ENCODE peak calls at places on chromosomes 11 and 22, in seven cellular contexts. H is IMR-90, V is GM12891, I is gastrocnemius medialis, F is HCT116, X is GM12892, O is NB4. E is an unnamed sample.

GRCh38 chr11:7571640-7572000 is 57.8 kb downstream of the PPFIBP2 start:
- DNase-seq in H (peak), V (no peak), I (no peak), F (peak), X (no peak), O (peak), E (peak)

GRCh38 chr11:43567396-43567975 is 113.1 kb upstream of the HSD17B12 start:
- DNase-seq in H (peak), V (no peak), I (no peak), F (peak), X (no peak), O (peak), E (peak)

GRCh38 chr22:22892096-22893052 is 4.8 kb downstream of the IGLL5 start:
- DNase-seq in H (no peak), V (no peak), I (no peak), F (no peak), X (no peak), O (no peak), E (no peak)

GRCh38 chr11:134754196-134754822 is 342.3 kb upstream of the B3GAT1 start:
- DNase-seq in H (no peak), V (no peak), I (no peak), F (no peak), X (no peak), O (no peak), E (no peak)

GRCh38 chr22:45218974-45219373 is 21.7 kb downstream of the KIAA0930 start:
- DNase-seq in H (peak), V (peak), I (no peak), F (no peak), X (no peak), O (peak), E (no peak)

GRCh38 chr11:114061053-114062049 is 1.8 kb downstream of the ZBTB16 start:
- DNase-seq in H (no peak), V (no peak), I (peak), F (no peak), X (no peak), O (peak), E (no peak)

GRCh38 chr11:106228996-106229395 is 151.5 kb downstream of the AASDHPPT start:
- DNase-seq in H (no peak), V (no peak), I (no peak), F (no peak), X (no peak), O (no peak), E (no peak)

GRCh38 chr11:9138612-9139579 is 47.5 kb upstream of the SCUBE2 start:
- DNase-seq in H (peak), V (no peak), I (no peak), F (peak), X (no peak), O (no peak), E (peak)

GRCh38 chr11:102446606-102447005 is 6.0 kb downstream of the TMEM123 start:
- DNase-seq in H (peak), V (no peak), I (no peak), F (no peak), X (no peak), O (no peak), E (peak)

GRCh38 chr22:32940736-32941135 is 117.4 kb downstream of the SYN3 start:
- DNase-seq in H (no peak), V (no peak), I (no peak), F (no peak), X (no peak), O (no peak), E (no peak)

GRCh38 chr11:60830478-60831142 is 11.3 kb upstream of the CCDC86 start:
- DNase-seq in H (no peak), V (no peak), I (no peak), F (no peak), X (no peak), O (no peak), E (no peak)

GRCh38 chr11:121614661-121615240 is 162.0 kb upstream of the SORL1-AS1 start:
- DNase-seq in H (no peak), V (no peak), I (no peak), F (no peak), X (no peak), O (no peak), E (no peak)

GRCh38 chr11:209275-210121 is 2.0 kb downstream of the RIC8A start:
- DNase-seq in H (no peak), V (no peak), I (no peak), F (no peak), X (no peak), O (peak), E (no peak)

GRCh38 chr22:17981497-17981896 is 42.9 kb downstream of the MICAL3 start:
- DNase-seq in H (no peak), V (no peak), I (no peak), F (no peak), X (no peak), O (no peak), E (no peak)

GRCh38 chr22:32204856-32205722 is at the start of gene RFPL2:
- DNase-seq in H (peak), V (no peak), I (no peak), F (peak), X (no peak), O (peak), E (no peak)

GRCh38 chr22:27641049-27641790 is 160.3 kb downstream of the MN1 start:
- DNase-seq in H (peak), V (no peak), I (peak), F (no peak), X (no peak), O (no peak), E (no peak)

GRCh38 chr11:125163431-125164011 is 1.0 kb upstream of the PKNOX2 start:
- DNase-seq in H (no peak), V (no peak), I (no peak), F (no peak), X (no peak), O (no peak), E (no peak)

GRCh38 chr11:94876222-94876621 is 97.1 kb downstream of the CWC15 start:
- DNase-seq in H (no peak), V (no peak), I (no peak), F (no peak), X (no peak), O (peak), E (no peak)

GRCh38 chr22:32579533-32580220 is 105.1 kb downstream of the FBXO7 start:
- DNase-seq in H (peak), V (no peak), I (no peak), F (no peak), X (no peak), O (no peak), E (no peak)

GRCh38 chr11:82080160-82080559 is 653.5 kb downstream of the FAM181B start:
- DNase-seq in H (peak), V (no peak), I (no peak), F (no peak), X (no peak), O (no peak), E (no peak)

GRCh38 chr22:38946771-38947170 is 10.6 kb upstream of the APOBEC3A start:
- DNase-seq in H (no peak), V (no peak), I (no peak), F (no peak), X (no peak), O (no peak), E (no peak)

GRCh38 chr11:82906931-82907330 is 5.4 kb downstream of the DDIAS start:
- DNase-seq in H (no peak), V (no peak), I (no peak), F (no peak), X (no peak), O (no peak), E (no peak)

GRCh38 chr11:117328414-117329010 is 858 bp downstream of the CEP164 start:
- DNase-seq in H (peak), V (no peak), I (no peak), F (no peak), X (no peak), O (peak), E (no peak)

GRCh38 chr11:78802058-78802633 is 227.5 kb upstream of the NARS2 start:
- DNase-seq in H (no peak), V (no peak), I (no peak), F (no peak), X (no peak), O (no peak), E (no peak)

GRCh38 chr11:133835258-133836075 is 9.8 kb downstream of the SPATA19 start:
- DNase-seq in H (peak), V (peak), I (no peak), F (peak), X (no peak), O (peak), E (peak)

GRCh38 chr11:32829680-32830412 is at the start of gene PRRG4:
- DNase-seq in H (peak), V (peak), I (peak), F (no peak), X (peak), O (peak), E (peak)
- TF ChIP-seq POLR2A in H (no peak), V (no peak), I (no peak), F (no peak), X (peak), O (peak), E (peak)

DNA sequence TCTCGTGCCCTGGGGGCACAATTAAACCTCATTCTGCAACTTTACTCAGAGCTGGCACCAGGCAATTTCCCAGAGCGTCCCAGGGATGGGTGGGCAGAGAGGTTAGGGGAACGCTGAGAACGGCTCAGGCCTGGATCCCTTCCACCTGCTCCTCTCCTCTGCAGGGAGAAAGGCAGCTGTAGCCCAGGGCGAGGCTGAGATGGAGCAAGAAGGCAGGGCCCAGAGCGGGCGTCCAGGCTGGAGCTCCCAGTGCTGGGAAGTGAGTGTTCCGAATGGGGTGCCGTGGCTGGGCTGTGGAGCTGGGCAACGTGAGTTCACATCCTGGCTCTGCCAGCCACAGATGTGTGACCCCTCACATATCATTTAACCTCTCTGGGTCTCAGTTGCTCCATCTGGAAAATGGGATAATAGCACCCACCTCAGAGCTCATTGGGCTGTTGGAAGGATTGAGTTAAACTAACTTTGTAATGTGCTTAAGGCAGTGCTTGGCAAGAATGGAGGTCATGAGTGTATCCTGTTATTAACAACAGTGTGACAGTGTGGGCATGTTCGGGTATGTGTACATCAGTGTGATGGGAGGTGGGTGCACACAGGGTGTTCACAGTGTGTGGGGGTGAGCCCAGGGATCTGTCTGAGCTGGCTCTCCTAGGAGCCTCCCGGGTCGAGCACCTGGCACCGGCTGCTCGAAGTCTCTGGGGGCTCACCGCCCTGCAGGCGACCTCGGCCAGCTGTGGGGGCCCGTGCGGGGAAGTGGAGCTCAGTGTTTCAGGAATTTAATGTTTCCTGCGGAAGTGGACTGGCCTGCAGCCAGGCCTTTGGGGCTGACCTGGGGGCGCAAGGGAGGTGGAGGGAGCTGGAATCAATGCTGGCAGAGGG is 15.6 kb downstream of the OTUB1 start:
- DNase-seq in H (no peak), V (no peak), I (no peak), F (no peak), X (no peak), O (no peak), E (no peak)
- TF ChIP-seq POLR2A in H (no peak), V (no peak), I (no peak), F (no peak), X (no peak), O (no peak), E (no peak)

GRCh38 chr11:57650739-57651090 is 1.0 kb upstream of the YPEL4 start:
- DNase-seq in H (no peak), V (no peak), I (no peak), F (no peak), X (no peak), O (no peak), E (no peak)

GRCh38 chr11:57647960-57648776 is 1.5 kb downstream of the YPEL4 start:
- DNase-seq in H (no peak), V (no peak), I (no peak), F (no peak), X (no peak), O (peak), E (no peak)

GRCh38 chr11:57648791-57649735 is 649 bp downstream of the YPEL4 start:
- DNase-seq in H (no peak), V (no peak), I (no peak), F (no peak), X (no peak), O (no peak), E (no peak)

GRCh38 chr11:57651408-57651807 is 1.7 kb upstream of the YPEL4 start:
- DNase-seq in H (no peak), V (no peak), I (no peak), F (no peak), X (no peak), O (no peak), E (no peak)

GRCh38 chr11:57649826-57650738 is at the start of gene YPEL4:
- DNase-seq in H (peak), V (no peak), I (no peak), F (no peak), X (no peak), O (peak), E (peak)
- TF ChIP-seq POLR2A in H (no peak), V (no peak), I (no peak), F (no peak), X (no peak), O (no peak), E (peak)

GRCh38 chr11:5684627-5685362 is at the start of gene TRIM5:
- DNase-seq in H (peak), V (peak), I (peak), F (peak), X (peak), O (peak), E (peak)
- TF ChIP-seq POLR2A in H (peak), V (peak), I (peak), F (no peak), X (no peak), O (peak), E (peak)

DNA sequence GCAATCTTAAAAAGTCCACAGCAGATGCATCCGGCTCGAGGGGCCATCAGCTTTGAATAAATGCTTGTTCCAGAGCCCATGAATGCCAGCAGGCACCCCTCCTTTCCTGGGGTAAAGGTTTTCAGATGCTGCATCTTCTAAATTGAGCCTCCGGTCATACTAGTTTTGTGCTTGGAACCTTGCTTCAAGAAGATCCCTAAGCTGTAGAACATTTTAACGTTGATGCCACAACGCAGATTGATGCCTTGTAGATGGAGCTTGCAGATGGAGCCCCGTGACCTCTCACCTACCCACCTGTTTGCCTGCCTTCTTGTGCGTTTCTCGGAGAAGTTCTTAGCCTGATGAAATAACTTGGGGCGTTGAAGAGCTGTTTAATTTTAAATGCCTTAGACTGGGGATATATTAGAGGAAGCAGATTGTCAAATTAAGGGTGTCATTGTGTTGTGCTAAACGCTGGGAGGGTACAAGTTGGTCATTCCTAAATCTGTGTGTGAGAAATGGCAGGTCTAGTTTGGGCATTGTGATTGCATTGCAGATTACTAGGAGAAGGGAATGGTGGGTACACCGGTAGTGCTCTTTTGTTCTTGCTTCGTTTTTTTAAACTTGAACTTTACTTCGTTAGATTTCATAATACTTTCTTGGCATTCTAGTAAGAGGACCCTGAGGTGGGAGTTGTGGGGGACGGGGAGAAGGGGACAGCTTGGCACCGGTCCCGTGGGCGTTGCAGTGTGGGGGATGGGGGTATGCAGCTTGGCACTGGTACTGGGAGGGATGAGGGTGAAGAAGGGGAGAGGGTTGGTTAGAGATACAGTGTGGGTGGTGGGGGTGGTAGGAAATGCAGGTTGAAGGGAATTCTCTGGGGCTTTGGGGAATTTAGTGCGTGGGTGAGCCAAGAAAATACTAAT is 1.9 kb downstream of the NEAT1 start:
- DNase-seq in H (peak), V (no peak), I (no peak), F (no peak), X (no peak), O (peak), E (no peak)
- TF ChIP-seq POLR2A in H (peak), V (peak), I (no peak), F (no peak), X (peak), O (peak), E (peak)

GRCh38 chr11:68121067-68121899 is at the start of gene CHKA:
- DNase-seq in H (peak), V (peak), I (peak), F (peak), X (peak), O (peak), E (peak)
- TF ChIP-seq POLR2A in H (peak), V (peak), I (peak), F (peak), X (peak), O (peak), E (peak)

DNA sequence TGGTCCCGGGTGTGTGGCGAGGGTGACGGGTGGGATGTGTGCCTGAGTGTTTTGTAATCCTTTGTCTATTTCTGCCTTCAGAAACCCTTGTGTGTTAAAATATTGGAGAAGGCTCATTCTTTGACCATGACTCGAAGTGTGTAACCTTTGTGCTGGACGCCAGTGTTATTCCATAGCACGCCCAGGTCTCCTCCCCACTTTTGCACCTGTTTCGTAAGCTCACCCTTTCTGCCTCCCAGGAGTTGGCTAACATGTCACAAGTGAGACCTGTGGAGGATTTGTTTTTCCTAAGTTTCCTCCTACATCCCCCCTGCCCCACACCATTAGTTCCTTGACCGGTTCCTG is 382 bp downstream of the C11orf54 start:
- DNase-seq in H (peak), V (no peak), I (peak), F (no peak), X (peak), O (no peak), E (peak)
- TF ChIP-seq POLR2A in H (no peak), V (no peak), I (no peak), F (no peak), X (no peak), O (no peak), E (no peak)

DNA sequence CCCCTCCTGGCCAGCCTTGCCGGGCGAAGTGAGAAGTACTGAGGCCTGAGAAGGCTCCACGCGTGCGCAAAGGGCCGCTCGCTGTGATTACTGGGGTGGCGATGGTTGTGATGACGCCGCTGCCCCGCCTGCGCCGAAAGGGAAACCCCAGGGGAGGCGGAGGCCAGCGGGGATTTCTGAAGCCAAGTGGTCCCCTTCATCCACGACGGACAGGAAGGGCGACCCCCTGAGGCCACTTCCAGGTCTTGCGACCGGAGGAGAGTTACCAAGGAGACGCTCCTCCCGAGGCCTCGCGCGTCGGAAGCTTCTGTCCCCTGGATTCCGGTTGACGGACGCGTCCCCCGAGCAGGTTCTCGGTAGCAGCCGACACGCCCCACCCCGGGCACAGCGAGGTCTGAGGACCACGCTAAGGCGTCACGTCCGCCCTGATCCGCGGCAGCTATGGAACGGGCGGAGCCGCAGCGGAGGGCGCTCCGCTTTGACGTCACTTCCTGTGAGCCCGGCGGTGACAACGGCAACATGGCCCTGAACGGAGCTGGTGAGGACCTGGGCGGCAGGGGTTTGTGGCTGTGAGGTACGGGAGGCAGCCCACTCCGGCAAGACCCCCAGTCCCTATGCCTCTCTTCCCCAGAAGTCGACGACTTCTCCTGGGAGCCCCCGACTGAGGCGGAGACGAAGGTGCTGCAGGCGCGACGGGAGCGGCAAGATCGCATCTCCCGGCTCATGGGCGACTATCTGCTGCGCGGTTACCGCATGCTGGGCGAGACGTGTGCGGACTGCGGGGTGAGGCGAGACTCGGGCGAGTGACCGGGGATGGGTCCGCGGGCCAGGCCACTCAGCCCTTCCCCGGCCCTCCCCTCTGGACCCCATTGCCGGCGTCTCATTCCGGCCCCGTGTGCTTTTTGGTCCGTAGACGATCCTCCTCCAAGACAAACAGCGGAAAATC is at the start of gene ZNRD2:
- DNase-seq in H (peak), V (peak), I (peak), F (peak), X (peak), O (peak), E (peak)
- TF ChIP-seq POLR2A in H (peak), V (peak), I (peak), F (peak), X (peak), O (peak), E (peak)